ENCODE peak calls at places on chromosomes 7 and 10, in eight cellular contexts. D, K, G, W, X, A, I and E are unnamed samples.

GRCh38 chr7:3431306-3431705 is 130.3 kb downstream of the SDK1 start:
- DNase-seq in K (peak; percentile 51), G (no peak), D (no peak), X (no peak), W (no peak), I (no peak), A (no peak), E (no peak)

GRCh38 chr7:139451638-139452037 is 31.8 kb downstream of the KLRG2 start:
- DNase-seq in I (no peak), A (no peak), D (no peak), G (no peak), X (no peak), W (no peak), K (peak; percentile 77), E (no peak)

GRCh38 chr10:93752761-93753160 is 5.0 kb upstream of the LGI1 start:
- DNase-seq in I (no peak), A (no peak), W (peak; percentile 41), D (no peak), K (peak; percentile 34), X (no peak), G (peak; percentile 29), E (no peak)

GRCh38 chr10:77921395-77921794 is 5.2 kb downstream of the DLG5 start:
- DNase-seq in K (no peak), G (no peak), D (no peak), A (no peak), X (no peak), W (no peak), I (no peak), E (no peak)

GRCh38 chr10:76509501-76509900 is 1078.1 kb downstream of the LRMDA start:
- DNase-seq in K (no peak), A (no peak), G (no peak), I (no peak), X (peak; percentile 48), W (no peak), D (no peak), E (no peak)

GRCh38 chr10:127418536-127419168 is 130.5 kb upstream of the NPS start:
- DNase-seq in K (no peak), X (no peak), G (no peak), W (no peak), D (no peak), A (no peak), I (no peak), E (no peak)

GRCh38 chr10:97948822-97949221 is 81.6 kb downstream of the CRTAC1 start:
- DNase-seq in W (no peak), G (no peak), D (no peak), K (no peak), A (no peak), X (no peak), I (no peak), E (no peak)

GRCh38 chr7:26105931-26106330 is 46.1 kb upstream of the NFE2L3 start:
- DNase-seq in I (no peak), D (no peak), W (no peak), X (peak; percentile 94), G (no peak), K (no peak), A (no peak), E (no peak)

GRCh38 chr7:30630986-30631385 is 36.3 kb downstream of the GARS1 start:
- DNase-seq in W (no peak), D (no peak), I (no peak), A (no peak), G (no peak), K (no peak), X (no peak), E (no peak)

GRCh38 chr7:5701085-5701914 is 80.2 kb downstream of the RNF216 start:
- DNase-seq in X (no peak), K (peak; percentile 66), D (no peak), I (no peak), G (no peak), A (no peak), W (no peak), E (no peak)

GRCh38 chr10:8873310-8873709 is 818.8 kb downstream of the GATA3 start:
- DNase-seq in I (no peak), K (no peak), W (no peak), A (no peak), X (no peak), D (no peak), G (peak; percentile 11), E (no peak)

GRCh38 chr7:135077642-135078041 is 70.2 kb upstream of the TMEM140 start:
- DNase-seq in W (no peak), D (no peak), G (no peak), K (no peak), A (no peak), I (no peak), X (no peak), E (no peak)

GRCh38 chr7:135088566-135088965 is 59.3 kb upstream of the TMEM140 start:
- DNase-seq in X (no peak), G (no peak), A (no peak), D (no peak), I (no peak), K (no peak), W (no peak), E (no peak)

GRCh38 chr7:135078051-135078450 is 69.8 kb upstream of the TMEM140 start:
- DNase-seq in I (no peak), W (no peak), G (no peak), D (no peak), X (no peak), A (no peak), K (no peak), E (no peak)

GRCh38 chr7:135079068-135079467 is 68.8 kb upstream of the TMEM140 start:
- DNase-seq in X (no peak), D (no peak), A (no peak), G (no peak), I (no peak), W (no peak), K (no peak), E (no peak)

GRCh38 chr7:135083005-135083404 is 64.9 kb upstream of the TMEM140 start:
- DNase-seq in I (no peak), A (no peak), K (no peak), D (no peak), X (no peak), W (no peak), G (no peak), E (no peak)
- TF ChIP-seq CTCF in I (no peak), A (no peak), K (no peak), D (no peak), X (no peak), W (no peak), G (no peak), E (no peak)

DNA sequence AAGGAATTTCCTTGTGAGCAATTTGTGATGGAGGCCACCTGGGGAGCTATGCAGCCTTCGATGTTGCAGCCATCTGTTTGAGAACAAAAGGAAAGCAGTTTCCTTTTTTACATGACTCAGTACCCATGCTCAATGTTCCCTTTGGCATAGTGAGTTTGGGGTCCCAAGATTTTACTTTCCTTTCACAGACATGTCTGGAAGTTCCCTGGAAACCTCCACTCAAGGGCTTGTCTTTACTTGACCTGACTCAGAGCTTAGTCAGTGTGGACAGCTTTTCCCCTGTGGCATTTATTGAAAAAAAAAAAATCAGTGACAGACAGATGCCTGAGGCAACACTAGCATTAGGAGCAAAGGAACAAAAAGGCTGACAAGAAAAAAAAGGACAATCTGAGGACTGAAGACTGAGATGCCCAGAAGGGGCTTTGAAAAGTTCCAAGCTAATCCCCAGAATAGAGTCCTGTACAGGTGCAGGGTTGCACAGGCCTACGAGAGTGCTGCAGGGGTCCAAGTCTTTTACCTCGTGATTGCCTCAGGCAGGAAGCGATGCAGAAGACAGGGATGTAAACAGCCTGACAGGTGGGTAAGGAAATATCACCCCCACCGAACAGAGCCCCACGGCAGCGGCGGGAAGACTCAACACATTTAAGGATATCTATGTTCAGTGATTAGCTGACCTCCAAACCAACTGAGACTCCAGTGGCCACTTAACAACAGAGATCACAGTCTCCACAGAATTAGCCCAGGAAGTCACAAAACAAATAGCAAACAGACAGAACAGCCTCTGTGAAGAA is 73.7 kb upstream of the VIPR2 start:
- DNase-seq in D (no peak), X (no peak), I (no peak), G (no peak), A (no peak), W (no peak), K (no peak), E (no peak)
- H3K9me3 ChIP-seq in D (no peaks in the 10 kb centered on the region), X (no peaks in the 10 kb centered on the region), I (no peaks in the 10 kb centered on the region), G (no peaks in the 10 kb centered on the region), A (no peaks in the 10 kb centered on the region), W (no peaks in the 10 kb centered on the region), K (peaks cover 14% of the 10 kb centered on the region), E (no peaks in the 10 kb centered on the region)

DNA sequence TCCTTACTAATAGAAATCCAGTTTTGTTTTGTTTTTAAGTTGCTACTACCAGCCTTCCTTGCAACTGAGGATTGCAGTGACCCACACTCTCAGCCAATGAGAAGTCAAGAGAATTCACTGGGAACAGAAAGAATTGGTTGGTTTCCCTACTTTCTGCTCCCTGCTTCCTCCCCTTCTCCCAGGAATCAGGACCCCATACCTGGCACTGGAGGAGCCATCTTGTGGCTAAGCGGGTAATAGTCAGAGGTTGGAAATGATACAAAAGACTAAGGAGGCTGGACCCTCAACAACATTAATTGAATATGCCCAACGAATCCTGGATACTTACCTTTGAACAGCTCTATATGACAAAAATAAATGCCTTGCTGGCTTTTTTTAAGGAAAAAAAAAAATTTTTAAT is 6.3 kb downstream of the TMEM176A start:
- DNase-seq in G (no peak), W (no peak), K (no peak), X (no peak), I (no peak), D (no peak), A (no peak), E (no peak)
- TF ChIP-seq CTCF in G (peak; percentile 36), W (no peak), K (no peak), X (peak; percentile 28), I (no peak), D (no peak), A (no peak), E (no peak)

DNA sequence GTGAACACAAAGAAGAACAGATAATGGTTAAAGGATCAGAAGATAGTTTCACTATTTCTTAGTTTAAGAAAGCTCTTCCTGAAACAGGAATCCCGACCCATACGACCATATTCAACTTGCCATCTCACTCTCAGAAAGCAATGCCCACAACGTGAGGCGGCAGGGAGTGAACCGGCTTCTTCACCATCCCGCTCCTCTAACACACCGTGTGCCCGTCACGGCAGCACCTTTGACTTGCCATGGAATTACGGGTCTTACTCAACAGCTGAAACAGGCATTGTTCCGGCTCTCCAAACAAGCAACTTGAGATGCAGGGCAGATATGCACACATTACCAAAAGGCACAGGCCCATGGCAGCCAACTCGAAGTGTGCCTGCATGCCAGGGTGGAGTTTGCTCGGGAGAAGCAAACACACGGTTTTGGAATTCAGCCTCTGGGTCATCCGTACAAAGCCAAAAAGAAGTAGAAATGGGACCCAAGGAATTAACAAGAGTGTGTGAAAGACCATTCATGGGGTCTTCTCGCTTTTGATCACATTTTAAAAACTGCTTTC is 293.6 kb downstream of the DNAJB6 start:
- DNase-seq in K (no peak), G (no peak), A (no peak), X (no peak), W (no peak), I (no peak), D (no peak), E (no peak)
- H3K9me3 ChIP-seq in K (peaks cover 35% of the 10 kb centered on the region), G (no peaks in the 10 kb centered on the region), A (no peaks in the 10 kb centered on the region), X (no peaks in the 10 kb centered on the region), W (no peaks in the 10 kb centered on the region), I (no peaks in the 10 kb centered on the region), D (no peaks in the 10 kb centered on the region), E (no peaks in the 10 kb centered on the region)